ENCODE peak calls at places on chromosomes 16 and 17, in four cellular contexts. E is HepG2, D is K562, J is GM12878. Y is an unnamed sample.

GRCh38 chr17:7550359-7550758 is 1.5 kb downstream of the TNFSF12 start:
- DNase-seq in E (no peak), D (no peak), J (no peak), Y (no peak)

GRCh38 chr16:10266809-10267208 is 84.6 kb upstream of the GRIN2A start:
- DNase-seq in E (no peak), D (no peak), J (peak), Y (no peak)

GRCh38 chr17:229130-229944 is 47.9 kb upstream of the DOC2B start:
- DNase-seq in E (no peak), D (no peak), J (no peak), Y (peak)

GRCh38 chr17:61617261-61617660 is 26.2 kb upstream of the NACA2 start:
- DNase-seq in E (no peak), D (no peak), J (no peak), Y (no peak)

GRCh38 chr16:24318670-24319069 is 62.5 kb downstream of the CACNG3 start:
- DNase-seq in E (no peak), D (no peak), J (no peak), Y (no peak)

GRCh38 chr16:3458278-3458851 is 14.9 kb downstream of the NAA60 start:
- DNase-seq in E (no peak), D (peak), J (no peak), Y (peak)

GRCh38 chr16:89369266-89369895 is 121.0 kb downstream of the ANKRD11 start:
- DNase-seq in E (no peak), D (peak), J (no peak), Y (no peak)

GRCh38 chr17:73770115-73770848 is 126.0 kb upstream of the SDK2 start:
- DNase-seq in E (no peak), D (no peak), J (no peak), Y (no peak)

GRCh38 chr16:47940466-47940865 is 215.3 kb downstream of the ABCC12 start:
- DNase-seq in E (no peak), D (no peak), J (no peak), Y (no peak)

GRCh38 chr16:20114356-20114755 is 40.7 kb upstream of the GPR139 start:
- DNase-seq in E (no peak), D (no peak), J (no peak), Y (no peak)
- TF ChIP-seq MYC in E (no peak), D (no peak), J (no peak), Y (no peak)

GRCh38 chr17:37744633-37744927 is 279 bp downstream of the HNF1B start:
- DNase-seq in E (no peak), D (no peak), J (no peak), Y (no peak)

GRCh38 chr17:37743875-37744632 is 805 bp downstream of the HNF1B start:
- DNase-seq in E (peak), D (no peak), J (no peak), Y (no peak)

GRCh38 chr17:37746617-37747016 is 1.8 kb upstream of the HNF1B start:
- DNase-seq in E (no peak), D (no peak), J (no peak), Y (no peak)

GRCh38 chr17:37745801-37746426 is 1.1 kb upstream of the HNF1B start:
- DNase-seq in E (no peak), D (no peak), J (no peak), Y (no peak)

GRCh38 chr17:37744961-37745800 is at the start of gene HNF1B:
- DNase-seq in E (peak), D (no peak), J (no peak), Y (no peak)
- TF ChIP-seq EZH2 in E (no peak), D (no peak), J (no peak), Y (peak)

GRCh38 chr16:85616608-85617311 is 3.6 kb downstream of the GSE1 start:
- DNase-seq in E (no peak), D (peak), J (peak), Y (no peak)
- TF ChIP-seq MAX in E (no peak), D (peak), J (peak), Y (no peak)

DNA sequence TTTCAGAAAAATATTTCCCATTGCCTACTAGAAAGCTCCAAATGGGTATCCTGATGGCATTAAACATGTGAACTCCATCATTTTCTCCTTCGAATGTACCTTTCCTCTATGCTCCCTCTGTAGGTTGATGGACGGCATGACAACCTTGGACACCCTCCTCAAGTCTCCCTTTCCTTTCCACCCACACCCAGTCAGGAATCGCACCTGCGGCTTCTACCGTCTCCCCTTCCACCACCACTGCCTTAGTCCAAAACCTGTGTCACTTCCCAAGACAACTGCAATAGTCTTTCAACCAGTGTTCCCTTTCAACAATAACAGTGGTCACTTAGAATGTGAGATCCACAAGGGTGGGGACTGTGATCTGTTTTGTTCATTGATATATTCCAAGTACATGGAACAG is 233.1 kb upstream of the AXIN2 start:
- DNase-seq in E (peak), D (peak), J (no peak), Y (peak)
- TF ChIP-seq MYC in E (no peak), D (no peak), J (no peak), Y (no peak)

DNA sequence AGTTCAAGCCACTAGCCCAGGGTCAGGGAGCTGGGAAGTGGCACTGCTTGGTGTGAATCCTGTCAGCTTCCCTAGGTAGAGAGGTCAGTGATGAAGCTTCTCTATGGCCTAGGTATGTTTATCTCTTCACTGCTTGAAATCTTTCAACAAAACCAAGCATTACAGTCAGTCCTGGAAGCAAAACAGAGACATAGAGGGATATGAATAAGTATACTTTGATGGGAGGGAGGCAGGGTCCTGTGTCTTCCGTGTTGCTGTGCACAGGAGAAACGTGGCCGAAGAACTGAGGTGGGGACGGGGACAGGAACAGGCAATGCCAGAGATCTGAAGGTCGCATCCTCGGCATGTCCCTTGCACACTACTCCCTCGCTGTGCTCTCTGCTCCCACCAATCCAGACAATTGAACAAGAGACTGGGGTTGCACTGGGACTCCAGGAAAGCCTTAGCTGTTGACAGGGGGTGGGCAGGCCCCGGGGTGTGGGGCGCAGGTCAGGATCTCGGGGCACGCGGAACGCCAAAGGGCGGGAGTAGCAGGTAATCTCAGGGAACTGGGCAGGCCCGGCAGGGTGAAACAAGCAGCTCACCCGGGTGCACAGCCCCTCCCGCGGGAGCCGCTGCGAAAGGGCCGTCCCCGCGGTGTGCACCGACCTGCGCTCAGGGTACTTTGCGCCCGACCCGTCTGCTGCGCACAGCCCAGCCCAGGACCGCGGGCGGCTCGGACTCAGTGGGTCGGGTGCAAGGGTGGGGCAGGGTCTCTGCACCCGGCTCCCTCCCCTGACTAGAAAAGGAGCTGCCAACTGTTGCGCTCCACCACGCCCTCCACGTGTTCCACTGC is at the start of gene MT1H:
- DNase-seq in E (no peak), D (no peak), J (no peak), Y (no peak)
- TF ChIP-seq EZH2 in E (no peak), D (no peak), J (no peak), Y (peak)

DNA sequence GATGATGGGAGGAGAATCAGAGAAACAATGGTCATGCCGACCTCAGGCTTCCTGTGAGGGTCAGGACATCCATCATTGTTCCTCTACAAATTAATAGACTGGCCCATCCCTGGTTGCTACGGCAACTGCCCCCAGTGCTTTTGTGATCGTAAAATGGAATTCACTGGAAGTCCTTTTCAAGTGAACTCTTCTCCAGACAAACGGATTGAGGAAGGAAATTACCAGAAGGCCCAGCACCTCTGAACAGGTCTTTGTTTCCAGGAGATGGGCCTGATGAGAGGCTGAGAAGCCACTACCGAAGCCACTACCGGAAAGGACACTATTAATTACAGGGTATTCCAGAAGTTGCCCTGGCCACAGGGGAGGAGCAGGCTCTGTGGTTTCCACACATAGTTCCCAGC is 126.0 kb downstream of the MGAT5B start:
- DNase-seq in E (no peak), D (no peak), J (no peak), Y (no peak)
- TF ChIP-seq MAX in E (no peak), D (no peak), J (no peak), Y (no peak)

GRCh38 chr17:58097384-58098088 is 14.3 kb downstream of the DYNLL2 start:
- DNase-seq in E (no peak), D (no peak), J (no peak), Y (no peak)

GRCh38 chr17:58096892-58097291 is 13.7 kb downstream of the DYNLL2 start:
- DNase-seq in E (no peak), D (no peak), J (no peak), Y (no peak)

GRCh38 chr17:58105093-58105492 is 21.9 kb downstream of the DYNLL2 start:
- DNase-seq in E (no peak), D (no peak), J (no peak), Y (no peak)

GRCh38 chr17:58100506-58100905 is 17.3 kb downstream of the DYNLL2 start:
- DNase-seq in E (no peak), D (no peak), J (no peak), Y (no peak)
- TF ChIP-seq MYC in E (no peak), D (no peak), J (no peak), Y (no peak)

GRCh38 chr17:65559483-65559801 is 2.0 kb downstream of the AXIN2 start:
- DNase-seq in E (no peak), D (no peak), J (no peak), Y (peak)
- TF ChIP-seq EZH2 in E (no peak), D (no peak), J (no peak), Y (no peak)

DNA sequence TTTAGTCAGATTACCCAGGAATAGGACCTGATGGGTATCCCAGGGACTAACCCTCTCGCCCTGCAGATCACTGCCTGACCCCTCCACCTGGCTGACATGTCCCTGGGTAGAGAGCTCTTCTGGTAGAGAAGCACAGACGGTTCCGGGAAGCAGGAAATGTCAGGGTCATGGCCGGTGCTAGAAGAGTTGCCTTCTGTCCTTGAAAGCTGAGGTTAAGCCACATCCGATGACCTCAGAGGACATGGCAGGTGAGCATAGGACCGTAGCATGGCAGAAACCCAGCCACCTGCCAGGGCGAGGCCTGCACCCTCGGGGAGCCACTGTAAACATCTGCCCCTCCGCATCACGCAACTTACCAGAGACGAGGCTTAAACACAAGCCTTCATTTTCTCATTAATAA is 483.7 kb downstream of the SOX9 start:
- DNase-seq in E (peak), D (no peak), J (no peak), Y (no peak)
- TF ChIP-seq MAX in E (peak), D (no peak), J (no peak), Y (no peak)